ENCODE peak calls at places on chromosomes 5 and 9, in nine cellular contexts. One of them, this sample, is unnamed. For H3K9me3 and H3K36me3, the result is how much of the 10 kb centered on the place peaks cover.

GRCh38 chr9:130276121-130276520 is 10.6 kb downstream of the HMCN2 start:
- DNase-seq in WERI-Rb-1: no peak
- DNase-seq in mammary epithelial cell: no peak
- DNase-seq in pancreas: no peak
- DNase-seq in psoas muscle: no peak
- DNase-seq in CD8-positive, alpha-beta T cell: no peak
- DNase-seq in colonic mucosa: no peak
- DNase-seq in endodermal cell: no peak
- DNase-seq in CD8-positive, alpha-beta memory T cell: no peak
- DNase-seq in this sample: no peak

GRCh38 chr5:90803376-90803775 is 244.8 kb downstream of the ADGRV1 start:
- DNase-seq in psoas muscle: no peak
- DNase-seq in WERI-Rb-1: no peak
- DNase-seq in colonic mucosa: no peak
- DNase-seq in CD8-positive, alpha-beta memory T cell: no peak
- DNase-seq in endodermal cell: no peak
- DNase-seq in mammary epithelial cell: no peak
- DNase-seq in CD8-positive, alpha-beta T cell: no peak
- DNase-seq in pancreas: no peak
- DNase-seq in this sample: no peak

GRCh38 chr9:125493384-125493783 is 213.6 kb downstream of the MAPKAP1 start:
- DNase-seq in pancreas: peak
- DNase-seq in CD8-positive, alpha-beta T cell: no peak
- DNase-seq in colonic mucosa: peak
- DNase-seq in mammary epithelial cell: no peak
- DNase-seq in WERI-Rb-1: no peak
- DNase-seq in CD8-positive, alpha-beta memory T cell: no peak
- DNase-seq in endodermal cell: no peak
- DNase-seq in psoas muscle: no peak
- DNase-seq in this sample: no peak

GRCh38 chr5:108451269-108451668 is 69.4 kb upstream of the FBXL17 start:
- DNase-seq in pancreas: no peak
- DNase-seq in mammary epithelial cell: no peak
- DNase-seq in CD8-positive, alpha-beta memory T cell: no peak
- DNase-seq in psoas muscle: no peak
- DNase-seq in endodermal cell: no peak
- DNase-seq in colonic mucosa: no peak
- DNase-seq in CD8-positive, alpha-beta T cell: no peak
- DNase-seq in WERI-Rb-1: no peak
- DNase-seq in this sample: no peak

GRCh38 chr5:163504091-163504931 is 1.1 kb upstream of the MAT2B start:
- DNase-seq in endodermal cell: peak
- DNase-seq in WERI-Rb-1: peak
- DNase-seq in colonic mucosa: peak
- DNase-seq in CD8-positive, alpha-beta memory T cell: peak
- DNase-seq in mammary epithelial cell: peak
- DNase-seq in CD8-positive, alpha-beta T cell: peak
- DNase-seq in psoas muscle: peak
- DNase-seq in pancreas: peak
- DNase-seq in this sample: peak

GRCh38 chr5:77232959-77233358 is 22.5 kb downstream of the PDE8B start:
- DNase-seq in psoas muscle: no peak
- DNase-seq in pancreas: no peak
- DNase-seq in colonic mucosa: no peak
- DNase-seq in endodermal cell: no peak
- DNase-seq in CD8-positive, alpha-beta memory T cell: no peak
- DNase-seq in WERI-Rb-1: no peak
- DNase-seq in CD8-positive, alpha-beta T cell: no peak
- DNase-seq in mammary epithelial cell: no peak
- DNase-seq in this sample: peak

GRCh38 chr5:66929995-66930394 is 266.6 kb downstream of the CD180 start:
- DNase-seq in colonic mucosa: no peak
- DNase-seq in psoas muscle: no peak
- DNase-seq in pancreas: no peak
- DNase-seq in WERI-Rb-1: no peak
- DNase-seq in CD8-positive, alpha-beta T cell: no peak
- DNase-seq in mammary epithelial cell: no peak
- DNase-seq in CD8-positive, alpha-beta memory T cell: no peak
- DNase-seq in endodermal cell: no peak
- DNase-seq in this sample: no peak

GRCh38 chr5:158384535-158385421 is 525.8 kb upstream of the CLINT1 start:
- DNase-seq in mammary epithelial cell: peak
- DNase-seq in psoas muscle: peak
- DNase-seq in pancreas: no peak
- DNase-seq in endodermal cell: no peak
- DNase-seq in CD8-positive, alpha-beta T cell: no peak
- DNase-seq in colonic mucosa: no peak
- DNase-seq in CD8-positive, alpha-beta memory T cell: no peak
- DNase-seq in WERI-Rb-1: no peak
- DNase-seq in this sample: peak

GRCh38 chr5:59746261-59746765 is 147.2 kb downstream of the PDE4D start:
- DNase-seq in psoas muscle: no peak
- DNase-seq in CD8-positive, alpha-beta T cell: no peak
- DNase-seq in pancreas: no peak
- DNase-seq in CD8-positive, alpha-beta memory T cell: no peak
- DNase-seq in mammary epithelial cell: peak
- DNase-seq in endodermal cell: no peak
- DNase-seq in colonic mucosa: peak
- DNase-seq in WERI-Rb-1: peak
- DNase-seq in this sample: peak

GRCh38 chr5:61409568-61409967 is 77.5 kb downstream of the ZSWIM6 start:
- DNase-seq in endodermal cell: no peak
- DNase-seq in WERI-Rb-1: no peak
- DNase-seq in CD8-positive, alpha-beta memory T cell: no peak
- DNase-seq in mammary epithelial cell: peak
- DNase-seq in pancreas: no peak
- DNase-seq in psoas muscle: no peak
- DNase-seq in CD8-positive, alpha-beta T cell: no peak
- DNase-seq in colonic mucosa: no peak
- DNase-seq in this sample: peak

GRCh38 chr9:137467161-137467581 is 8.0 kb upstream of the NSMF start:
- DNase-seq in pancreas: no peak
- DNase-seq in psoas muscle: no peak
- DNase-seq in endodermal cell: no peak
- DNase-seq in WERI-Rb-1: no peak
- DNase-seq in colonic mucosa: no peak
- DNase-seq in mammary epithelial cell: no peak
- DNase-seq in CD8-positive, alpha-beta memory T cell: no peak
- DNase-seq in CD8-positive, alpha-beta T cell: no peak
- DNase-seq in this sample: no peak

GRCh38 chr9:4970970-4971641 is 14.0 kb upstream of the JAK2 start:
- DNase-seq in colonic mucosa: no peak
- DNase-seq in psoas muscle: no peak
- DNase-seq in CD8-positive, alpha-beta T cell: no peak
- DNase-seq in WERI-Rb-1: no peak
- DNase-seq in pancreas: no peak
- DNase-seq in mammary epithelial cell: no peak
- DNase-seq in CD8-positive, alpha-beta memory T cell: peak
- DNase-seq in endodermal cell: no peak
- DNase-seq in this sample: no peak

GRCh38 chr5:156391139-156391538 is 64.2 kb downstream of the SGCD start:
- DNase-seq in mammary epithelial cell: no peak
- DNase-seq in endodermal cell: no peak
- DNase-seq in CD8-positive, alpha-beta memory T cell: no peak
- DNase-seq in colonic mucosa: no peak
- DNase-seq in pancreas: no peak
- DNase-seq in CD8-positive, alpha-beta T cell: no peak
- DNase-seq in psoas muscle: no peak
- DNase-seq in WERI-Rb-1: no peak
- DNase-seq in this sample: no peak

GRCh38 chr5:6525910-6526309 is 77.3 kb downstream of the UBE2QL1 start:
- DNase-seq in psoas muscle: no peak
- DNase-seq in colonic mucosa: no peak
- DNase-seq in pancreas: peak
- DNase-seq in endodermal cell: peak
- DNase-seq in WERI-Rb-1: peak
- DNase-seq in mammary epithelial cell: no peak
- DNase-seq in CD8-positive, alpha-beta memory T cell: no peak
- DNase-seq in CD8-positive, alpha-beta T cell: no peak
- DNase-seq in this sample: no peak

GRCh38 chr5:12616093-12616492 is 711.8 kb upstream of the CTNND2 start:
- DNase-seq in CD8-positive, alpha-beta memory T cell: no peak
- DNase-seq in CD8-positive, alpha-beta T cell: no peak
- DNase-seq in mammary epithelial cell: no peak
- DNase-seq in endodermal cell: no peak
- DNase-seq in colonic mucosa: no peak
- DNase-seq in pancreas: no peak
- DNase-seq in psoas muscle: no peak
- DNase-seq in WERI-Rb-1: no peak
- DNase-seq in this sample: no peak

GRCh38 chr5:102893942-102894341 is 138.8 kb downstream of the PAM start:
- DNase-seq in endodermal cell: peak
- DNase-seq in mammary epithelial cell: no peak
- DNase-seq in CD8-positive, alpha-beta memory T cell: no peak
- DNase-seq in pancreas: no peak
- DNase-seq in colonic mucosa: no peak
- DNase-seq in WERI-Rb-1: no peak
- DNase-seq in CD8-positive, alpha-beta T cell: no peak
- DNase-seq in psoas muscle: no peak
- DNase-seq in this sample: no peak

GRCh38 chr5:54659651-54660050 is 142.1 kb downstream of the SNX18 start:
- DNase-seq in endodermal cell: no peak
- DNase-seq in CD8-positive, alpha-beta T cell: no peak
- DNase-seq in psoas muscle: no peak
- DNase-seq in pancreas: no peak
- DNase-seq in colonic mucosa: no peak
- DNase-seq in CD8-positive, alpha-beta memory T cell: no peak
- DNase-seq in mammary epithelial cell: no peak
- DNase-seq in WERI-Rb-1: no peak
- DNase-seq in this sample: peak
- H3K4me3 ChIP-seq in endodermal cell: no peak
- H3K4me3 ChIP-seq in CD8-positive, alpha-beta T cell: no peak
- H3K4me3 ChIP-seq in psoas muscle: no peak
- H3K4me3 ChIP-seq in pancreas: no peak
- H3K4me3 ChIP-seq in colonic mucosa: no peak
- H3K4me3 ChIP-seq in CD8-positive, alpha-beta memory T cell: no peak
- H3K4me3 ChIP-seq in mammary epithelial cell: no peak
- H3K4me3 ChIP-seq in WERI-Rb-1: no peak
- H3K4me3 ChIP-seq in this sample: no peak

GRCh38 chr5:63820557-63820956 is 141.7 kb downstream of the HTR1A start:
- DNase-seq in mammary epithelial cell: no peak
- DNase-seq in CD8-positive, alpha-beta T cell: no peak
- DNase-seq in colonic mucosa: no peak
- DNase-seq in WERI-Rb-1: no peak
- DNase-seq in CD8-positive, alpha-beta memory T cell: no peak
- DNase-seq in pancreas: peak
- DNase-seq in endodermal cell: no peak
- DNase-seq in psoas muscle: no peak
- DNase-seq in this sample: no peak

GRCh38 chr5:63825984-63826383 is 136.3 kb downstream of the HTR1A start:
- DNase-seq in WERI-Rb-1: no peak
- DNase-seq in colonic mucosa: no peak
- DNase-seq in CD8-positive, alpha-beta memory T cell: no peak
- DNase-seq in endodermal cell: no peak
- DNase-seq in CD8-positive, alpha-beta T cell: no peak
- DNase-seq in psoas muscle: no peak
- DNase-seq in mammary epithelial cell: no peak
- DNase-seq in pancreas: no peak
- DNase-seq in this sample: no peak

GRCh38 chr5:63822633-63823032 is 139.6 kb downstream of the HTR1A start:
- DNase-seq in psoas muscle: no peak
- DNase-seq in WERI-Rb-1: no peak
- DNase-seq in CD8-positive, alpha-beta T cell: no peak
- DNase-seq in endodermal cell: no peak
- DNase-seq in pancreas: no peak
- DNase-seq in CD8-positive, alpha-beta memory T cell: no peak
- DNase-seq in mammary epithelial cell: no peak
- DNase-seq in colonic mucosa: no peak
- DNase-seq in this sample: no peak
- H3K9me3 ChIP-seq in psoas muscle: under half
- H3K9me3 ChIP-seq in WERI-Rb-1: under half
- H3K9me3 ChIP-seq in CD8-positive, alpha-beta T cell: under half
- H3K9me3 ChIP-seq in endodermal cell: under half
- H3K9me3 ChIP-seq in pancreas: under half
- H3K9me3 ChIP-seq in CD8-positive, alpha-beta memory T cell: under half
- H3K9me3 ChIP-seq in mammary epithelial cell: under half
- H3K9me3 ChIP-seq in colonic mucosa: under half
- H3K9me3 ChIP-seq in this sample: under half

GRCh38 chr9:121545148-121545874 is 45.7 kb upstream of the GGTA1 start:
- DNase-seq in pancreas: no peak
- DNase-seq in endodermal cell: no peak
- DNase-seq in CD8-positive, alpha-beta T cell: no peak
- DNase-seq in mammary epithelial cell: no peak
- DNase-seq in psoas muscle: no peak
- DNase-seq in WERI-Rb-1: no peak
- DNase-seq in colonic mucosa: no peak
- DNase-seq in CD8-positive, alpha-beta memory T cell: no peak
- DNase-seq in this sample: no peak

GRCh38 chr9:121538221-121538620 is 38.6 kb upstream of the GGTA1 start:
- DNase-seq in mammary epithelial cell: no peak
- DNase-seq in CD8-positive, alpha-beta memory T cell: no peak
- DNase-seq in CD8-positive, alpha-beta T cell: no peak
- DNase-seq in psoas muscle: no peak
- DNase-seq in pancreas: no peak
- DNase-seq in WERI-Rb-1: peak
- DNase-seq in endodermal cell: peak
- DNase-seq in colonic mucosa: no peak
- DNase-seq in this sample: no peak

GRCh38 chr9:121541945-121542344 is 42.3 kb upstream of the GGTA1 start:
- DNase-seq in pancreas: no peak
- DNase-seq in CD8-positive, alpha-beta memory T cell: no peak
- DNase-seq in psoas muscle: no peak
- DNase-seq in colonic mucosa: no peak
- DNase-seq in WERI-Rb-1: no peak
- DNase-seq in mammary epithelial cell: no peak
- DNase-seq in CD8-positive, alpha-beta T cell: no peak
- DNase-seq in endodermal cell: no peak
- DNase-seq in this sample: no peak

GRCh38 chr9:121537283-121537682 is 37.6 kb upstream of the GGTA1 start:
- DNase-seq in CD8-positive, alpha-beta memory T cell: no peak
- DNase-seq in CD8-positive, alpha-beta T cell: no peak
- DNase-seq in pancreas: no peak
- DNase-seq in psoas muscle: no peak
- DNase-seq in colonic mucosa: no peak
- DNase-seq in endodermal cell: no peak
- DNase-seq in WERI-Rb-1: no peak
- DNase-seq in mammary epithelial cell: no peak
- DNase-seq in this sample: peak

DNA sequence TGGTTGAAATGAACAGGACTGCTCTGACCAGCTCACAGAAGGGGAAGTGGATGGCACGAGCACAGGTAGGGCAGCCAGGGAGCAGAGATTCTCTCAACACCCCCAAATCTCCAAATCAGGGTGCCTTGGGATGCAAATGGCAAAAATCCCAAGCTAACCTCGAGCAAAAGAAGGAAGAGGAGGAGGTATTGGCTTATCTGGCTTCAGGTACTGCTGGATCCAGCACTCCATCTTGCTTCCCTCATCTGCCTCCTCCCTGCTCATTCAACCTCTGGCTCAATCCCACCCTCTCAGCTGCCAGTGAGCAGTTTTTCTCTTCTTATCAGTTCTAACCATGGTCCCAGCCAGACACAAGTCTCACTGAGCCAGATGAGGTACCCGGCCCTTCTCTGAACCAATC is 41.6 kb upstream of the GGTA1 start:
- DNase-seq in mammary epithelial cell: no peak
- DNase-seq in WERI-Rb-1: no peak
- DNase-seq in colonic mucosa: no peak
- DNase-seq in pancreas: no peak
- DNase-seq in CD8-positive, alpha-beta memory T cell: no peak
- DNase-seq in psoas muscle: no peak
- DNase-seq in endodermal cell: no peak
- DNase-seq in CD8-positive, alpha-beta T cell: no peak
- DNase-seq in this sample: no peak
- H3K36me3 ChIP-seq in mammary epithelial cell: under half
- H3K36me3 ChIP-seq in WERI-Rb-1: under half
- H3K36me3 ChIP-seq in colonic mucosa: under half
- H3K36me3 ChIP-seq in pancreas: under half
- H3K36me3 ChIP-seq in CD8-positive, alpha-beta memory T cell: under half
- H3K36me3 ChIP-seq in psoas muscle: under half
- H3K36me3 ChIP-seq in endodermal cell: under half
- H3K36me3 ChIP-seq in CD8-positive, alpha-beta T cell: under half
- H3K36me3 ChIP-seq in this sample: under half

GRCh38 chr9:89889865-89890264 is 285.1 kb downstream of the GADD45G start:
- DNase-seq in pancreas: no peak
- DNase-seq in mammary epithelial cell: no peak
- DNase-seq in WERI-Rb-1: no peak
- DNase-seq in CD8-positive, alpha-beta T cell: peak
- DNase-seq in CD8-positive, alpha-beta memory T cell: no peak
- DNase-seq in endodermal cell: peak
- DNase-seq in colonic mucosa: no peak
- DNase-seq in psoas muscle: no peak
- DNase-seq in this sample: no peak
- H3K4me3 ChIP-seq in pancreas: no peak
- H3K4me3 ChIP-seq in mammary epithelial cell: no peak
- H3K4me3 ChIP-seq in WERI-Rb-1: no peak
- H3K4me3 ChIP-seq in CD8-positive, alpha-beta T cell: no peak
- H3K4me3 ChIP-seq in CD8-positive, alpha-beta memory T cell: no peak
- H3K4me3 ChIP-seq in endodermal cell: no peak
- H3K4me3 ChIP-seq in colonic mucosa: no peak
- H3K4me3 ChIP-seq in psoas muscle: no peak
- H3K4me3 ChIP-seq in this sample: no peak

This sample was measured in MG63.